ENCODE peak calls at places on chromosome 14, in four cellular contexts. K, F, G and Q are unnamed samples.
A peak's percentile ranks its signal among the peaks of the same experiment; 100 is the strongest.

GRCh38 chr14:64946310-64947045 is 3.9 kb upstream of the GPX2 start:
- DNase-seq in K (no peak), G (no peak), F (no peak), Q (no peak)

GRCh38 chr14:94612174-94612573 is at the start of gene SERPINA3:
- DNase-seq in G (no peak), K (peak; percentile 91), F (no peak), Q (no peak)

GRCh38 chr14:69554500-69554899 is 20.2 kb downstream of the CCDC177 start:
- DNase-seq in F (no peak), K (no peak), G (no peak), Q (no peak)

GRCh38 chr14:79511146-79511545 is 700.2 kb downstream of the DIO2 start:
- DNase-seq in G (no peak), F (no peak), K (no peak), Q (no peak)

GRCh38 chr14:102949062-102949800 is 26.8 kb downstream of the AMN start:
- DNase-seq in G (no peak), K (no peak), F (no peak), Q (no peak)

GRCh38 chr14:51616724-51617409 is 34.8 kb upstream of the FRMD6 start:
- DNase-seq in F (no peak), K (peak; percentile 91), G (no peak), Q (no peak)

GRCh38 chr14:21241218-21241819 is 27.9 kb downstream of the HNRNPC start:
- DNase-seq in K (no peak), G (no peak), F (no peak), Q (no peak)

GRCh38 chr14:20667957-20668356 is 16.4 kb upstream of the RNASE4 start:
- DNase-seq in G (peak; percentile 85), F (no peak), K (no peak), Q (no peak)

GRCh38 chr14:71491925-71492324 is 440.3 kb upstream of the RGS6 start:
- DNase-seq in G (no peak), K (peak; percentile 73), F (no peak), Q (no peak)

GRCh38 chr14:70023871-70024270 is 144.7 kb downstream of the SMOC1 start:
- DNase-seq in G (no peak), K (no peak), F (no peak), Q (no peak)

GRCh38 chr14:67704484-67705089 is 2.9 kb downstream of the RDH12 start:
- DNase-seq in F (peak; percentile 20), K (peak; percentile 54), G (peak; percentile 45), Q (peak; percentile 59)

GRCh38 chr14:30443368-30444007 is 115.5 kb upstream of the G2E3 start:
- DNase-seq in F (no peak), G (no peak), K (peak; percentile 77), Q (peak; percentile 11)

GRCh38 chr14:92670967-92671366 is 77.5 kb downstream of the LGMN start:
- DNase-seq in K (no peak), F (no peak), G (no peak), Q (no peak)
- TF ChIP-seq NFIC in K (no peak), F (no peak), G (no peak), Q (no peak)

GRCh38 chr14:104643306-104643705 is 38.7 kb upstream of the TMEM179 start:
- DNase-seq in K (no peak), F (no peak), G (no peak), Q (no peak)

GRCh38 chr14:104642540-104642868 is 37.9 kb upstream of the TMEM179 start:
- DNase-seq in F (no peak), G (no peak), K (no peak), Q (peak; percentile 25)

GRCh38 chr14:104639889-104640548 is 35.4 kb upstream of the TMEM179 start:
- DNase-seq in F (peak; percentile 81), K (peak; percentile 32), G (no peak), Q (peak; percentile 97)

GRCh38 chr14:104640681-104641080 is 36.1 kb upstream of the TMEM179 start:
- DNase-seq in G (no peak), F (no peak), K (no peak), Q (peak; percentile 29)

GRCh38 chr14:104641753-104642539 is 37.4 kb upstream of the TMEM179 start:
- DNase-seq in G (no peak), F (no peak), K (no peak), Q (peak; percentile 32)
- TF ChIP-seq NFIC in G (no peak), F (no peak), K (no peak), Q (no peak)

DNA sequence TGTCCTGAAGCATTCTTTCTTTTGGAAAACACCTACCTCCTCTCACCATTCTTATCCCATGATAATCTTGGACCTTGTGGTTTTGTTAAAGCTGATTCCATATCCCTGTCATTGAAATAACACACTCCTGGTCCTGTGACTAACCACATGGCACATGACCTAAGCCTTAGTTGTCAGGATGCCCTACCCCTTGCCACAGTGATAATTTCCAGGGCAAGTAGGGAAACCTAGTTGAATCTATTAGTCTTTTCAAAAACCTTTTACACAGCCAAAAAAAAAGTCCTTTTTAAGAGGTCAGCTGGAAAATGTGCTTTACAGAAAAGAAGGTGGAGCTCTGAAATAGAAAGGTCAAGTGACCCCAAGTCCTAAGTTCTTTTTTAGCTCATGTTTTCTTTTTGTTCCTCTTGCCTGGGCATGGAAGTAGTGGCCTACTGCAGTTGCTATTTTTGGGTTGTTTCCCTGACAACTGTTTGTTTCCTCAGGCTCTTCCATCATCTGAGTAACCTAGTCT is 608.4 kb downstream of the LRFN5 start:
- DNase-seq in K (no peak), F (no peak), G (no peak), Q (no peak)
- TF ChIP-seq NFIC in K (no peak), F (no peak), G (no peak), Q (peak; percentile 28)

GRCh38 chr14:101876539-101876938 is 87.8 kb upstream of the DYNC1H1 start:
- DNase-seq in F (no peak), G (peak; percentile 75), K (no peak), Q (peak; percentile 87)

GRCh38 chr14:101874001-101874400 is 90.4 kb upstream of the DYNC1H1 start:
- DNase-seq in K (no peak), G (no peak), F (no peak), Q (no peak)

GRCh38 chr14:101873401-101873800 is 91.0 kb upstream of the DYNC1H1 start:
- DNase-seq in F (no peak), K (no peak), G (no peak), Q (no peak)

GRCh38 chr14:101875726-101876268 is 88.6 kb upstream of the DYNC1H1 start:
- DNase-seq in G (no peak), F (no peak), K (no peak), Q (no peak)

GRCh38 chr14:101875041-101875725 is 89.2 kb upstream of the DYNC1H1 start:
- DNase-seq in F (no peak), G (no peak), K (no peak), Q (no peak)
- TF ChIP-seq NFIC in F (no peak), G (no peak), K (no peak), Q (no peak)

GRCh38 chr14:40365305-40365704 is 933.1 kb upstream of the FBXO33 start:
- DNase-seq in F (no peak), K (no peak), G (no peak), Q (no peak)

GRCh38 chr14:40374221-40374620 is 942.0 kb upstream of the FBXO33 start:
- DNase-seq in G (no peak), K (no peak), F (no peak), Q (no peak)

GRCh38 chr14:40367717-40368116 is 935.5 kb upstream of the FBXO33 start:
- DNase-seq in F (no peak), K (no peak), G (no peak), Q (no peak)

GRCh38 chr14:40368314-40368713 is 936.1 kb upstream of the FBXO33 start:
- DNase-seq in F (no peak), K (no peak), G (no peak), Q (no peak)

GRCh38 chr14:40371011-40371410 is 938.8 kb upstream of the FBXO33 start:
- DNase-seq in G (no peak), K (no peak), F (no peak), Q (no peak)
- TF ChIP-seq NFIC in G (no peak), K (no peak), F (no peak), Q (no peak)

GRCh38 chr14:22478670-22479069 is 110.4 kb downstream of the DAD1 start:
- DNase-seq in F (no peak), K (no peak), G (no peak), Q (no peak)
- TF ChIP-seq NFIC in F (no peak), K (no peak), G (no peak), Q (no peak)

GRCh38 chr14:90545966-90546751 is 149.3 kb downstream of the CALM1 start:
- DNase-seq in F (no peak), G (no peak), K (no peak), Q (peak; percentile 76)
- TF ChIP-seq NFIC in F (no peak), G (no peak), K (no peak), Q (no peak)

DNA sequence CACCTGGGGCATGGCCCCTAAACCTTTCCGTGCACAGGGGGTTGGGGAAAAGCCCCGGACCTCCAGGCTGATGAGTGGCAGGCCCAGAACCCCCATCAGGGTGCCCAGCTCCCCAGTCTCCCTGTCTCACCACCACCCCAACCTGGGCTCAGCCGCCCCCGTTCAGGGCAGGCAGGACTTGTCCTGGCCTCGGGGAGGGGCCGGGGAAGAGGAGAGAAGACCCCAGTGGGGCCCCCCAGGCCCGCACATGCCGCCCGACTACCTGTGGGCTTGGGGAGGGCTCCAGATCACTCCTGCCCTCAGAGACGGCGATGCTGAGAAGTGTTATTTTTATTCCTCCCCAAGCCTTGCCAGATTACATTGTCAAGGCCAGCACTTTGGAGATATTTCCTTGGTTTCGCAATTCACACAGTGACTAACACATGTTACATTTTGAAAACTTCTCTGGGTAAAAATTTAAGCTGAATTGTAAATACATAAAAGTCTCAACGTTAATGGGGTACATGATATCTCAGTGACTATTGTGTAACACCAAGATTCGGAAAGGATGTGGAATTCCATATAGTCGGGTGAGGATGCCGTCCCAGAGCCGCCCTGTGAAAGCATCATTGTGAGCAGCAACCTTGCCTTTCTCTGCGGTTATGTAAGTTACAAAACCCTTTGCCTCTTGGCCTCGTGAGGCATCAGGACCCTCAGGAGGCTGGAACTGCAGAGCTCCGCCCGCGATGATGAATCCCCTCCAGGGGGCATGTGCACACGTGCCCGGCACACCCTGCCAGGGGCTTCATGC is 85.6 kb upstream of the DIO3 start:
- DNase-seq in K (peak; percentile 29), F (no peak), G (no peak), Q (no peak)
- TF ChIP-seq NFIC in K (no peak), F (no peak), G (no peak), Q (no peak)

DNA sequence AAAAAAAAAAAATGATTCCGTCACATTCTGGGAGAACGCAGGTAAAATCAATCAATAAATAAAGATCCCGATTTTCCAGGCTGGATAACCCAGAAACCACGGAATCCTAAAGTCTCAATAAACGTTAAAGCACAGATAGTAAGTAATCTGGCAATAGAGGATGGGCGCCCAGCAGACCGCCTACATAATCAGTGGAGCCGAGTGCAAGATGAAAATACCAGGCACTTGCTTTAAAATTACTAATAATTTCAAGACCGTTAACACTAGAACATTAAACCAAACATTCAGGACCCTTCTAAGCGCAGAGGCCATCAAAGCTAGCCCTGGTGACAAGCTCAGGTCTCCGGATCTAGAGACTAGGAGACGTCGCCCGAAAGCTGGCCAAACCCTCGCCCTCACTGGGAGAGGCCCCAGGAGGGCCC is 1.2 kb upstream of the DCAF11 start:
- DNase-seq in F (no peak), K (no peak), G (no peak), Q (no peak)
- TF ChIP-seq NFIC in F (no peak), K (no peak), G (no peak), Q (no peak)

GRCh38 chr14:60573943-60574496 is 65.1 kb downstream of the SIX6 start:
- DNase-seq in G (no peak), F (no peak), K (no peak), Q (no peak)

DNA sequence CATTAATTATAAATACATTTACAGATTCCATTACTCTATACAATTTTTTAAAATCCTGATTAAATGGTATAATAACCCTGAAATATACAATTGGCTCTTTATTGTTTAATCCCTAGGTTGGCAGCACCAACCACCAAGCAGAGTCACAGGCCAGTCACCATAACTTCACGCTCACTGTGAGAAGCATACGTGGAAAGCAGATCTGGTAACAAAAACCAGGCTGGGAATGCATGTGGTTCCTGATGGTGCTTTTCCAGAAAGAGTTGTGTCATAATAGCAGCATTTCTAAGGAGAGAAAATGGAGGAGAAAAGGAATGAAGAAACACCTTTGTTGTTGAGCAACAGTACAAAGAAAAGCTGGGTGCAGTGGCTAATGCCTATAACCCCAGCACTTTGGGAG is 66.1 kb downstream of the SIX6 start:
- DNase-seq in F (no peak), K (no peak), G (no peak), Q (no peak)
- TF ChIP-seq NFIC in F (no peak), K (no peak), G (no peak), Q (no peak)